ENCODE peak calls at places on chromosomes 2 and 18, in six cellular contexts. G is neuronal stem cell, W is IMR-90, Y is mesendoderm, A is H9, N is mesenchymal stem cell. B is an unnamed sample.

GRCh38 chr18:26540041-26540628 is 8.2 kb downstream of the KCTD1 start:
- DNase-seq in W (no peak), G (no peak), A (no peak), Y (peak), N (no peak), B (peak)

GRCh38 chr2:60515751-60516226 is 37.7 kb downstream of the BCL11A start:
- DNase-seq in A (peak), N (peak), G (no peak), Y (no peak), W (peak), B (peak)

GRCh38 chr18:48913723-48914122 is 37.0 kb downstream of the SMAD7 start:
- DNase-seq in G (no peak), A (peak), N (no peak), Y (no peak), W (no peak), B (no peak)

GRCh38 chr2:214465386-214466146 is 54.7 kb downstream of the VWC2L start:
- DNase-seq in G (no peak), Y (peak), W (peak), A (no peak), N (peak), B (peak)

GRCh38 chr2:1564506-1564905 is 151.2 kb downstream of the TPO start:
- DNase-seq in A (no peak), W (no peak), Y (no peak), G (no peak), N (no peak), B (no peak)

GRCh38 chr2:160214461-160215055 is 14.5 kb upstream of the ITGB6 start:
- DNase-seq in G (no peak), Y (peak), A (no peak), N (peak), W (peak), B (no peak)

GRCh38 chr2:188322569-188323531 is 31.2 kb downstream of the GULP1 start:
- DNase-seq in N (peak), G (no peak), W (peak), Y (no peak), A (no peak), B (no peak)

GRCh38 chr2:142946941-142947340 is 69.5 kb downstream of the KYNU start:
- DNase-seq in Y (no peak), N (no peak), G (no peak), A (no peak), W (peak), B (no peak)

GRCh38 chr18:5425721-5426120 is 118.1 kb downstream of the EPB41L3 start:
- DNase-seq in N (no peak), W (no peak), Y (no peak), A (no peak), G (no peak), B (no peak)

GRCh38 chr18:60892855-60893254 is 440.4 kb upstream of the CDH20 start:
- DNase-seq in Y (no peak), G (no peak), W (no peak), A (no peak), N (peak), B (peak)

GRCh38 chr2:233165543-233165894 is 86.0 kb upstream of the ATG16L1 start:
- DNase-seq in G (no peak), A (no peak), Y (no peak), W (no peak), N (no peak), B (no peak)

GRCh38 chr2:39494784-39495251 is 57.7 kb upstream of the MAP4K3 start:
- DNase-seq in G (no peak), A (no peak), N (peak), Y (peak), W (peak), B (no peak)
- H2BK5ac ChIP-seq in G (no peak), A (no peak), N (no peak), Y (no peak), W (peak), B (no peak)

GRCh38 chr2:74177697-74178096 is 982 bp downstream of the MOB1A start:
- DNase-seq in Y (no peak), W (no peak), A (no peak), G (no peak), N (no peak), B (no peak)
- H3K4me2 ChIP-seq in Y (peak), W (peak), A (peak), G (peak), N (no peak), B (peak)

DNA sequence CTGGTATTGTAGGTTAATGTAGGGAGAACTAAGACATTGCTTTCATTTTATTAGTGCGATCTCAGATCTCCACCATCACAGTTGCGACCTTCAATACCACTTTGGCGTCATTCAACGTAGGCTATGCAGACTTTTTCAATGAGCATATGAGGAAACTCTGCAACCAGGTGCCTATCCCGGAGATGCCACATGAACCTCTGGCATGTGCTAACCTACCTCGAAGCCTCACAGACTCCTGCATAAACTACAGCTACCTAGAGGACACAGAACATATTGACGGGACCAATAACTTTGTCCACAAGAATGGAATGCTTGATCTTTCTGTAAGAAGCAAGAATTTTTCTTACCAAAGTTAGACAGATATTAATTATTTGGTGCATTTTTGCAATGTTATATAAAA is 47.3 kb downstream of the UNC80 start:
- DNase-seq in G (no peak), W (no peak), Y (no peak), A (no peak), N (no peak), B (no peak)
- H2BK5ac ChIP-seq in G (no peak), W (no peak), Y (no peak), A (no peak), N (no peak), B (no peak)

GRCh38 chr2:216044883-216045499 is 31.6 kb upstream of the MREG start:
- DNase-seq in N (no peak), W (peak), Y (no peak), A (no peak), G (no peak), B (no peak)
- H3K4me2 ChIP-seq in N (no peak), W (no peak), Y (no peak), A (no peak), G (no peak), B (no peak)

B was measured in trophoblast cell.